ENCODE peak calls at places on chromosome 15, in ten cellular contexts. B is GM06990, N is progenitor cell of endocrine pancreas, C is cardiac muscle cell, J is H9, A is neural progenitor cell, Q is Panc1, L is AG09309, I is GM13976, V is breast epithelium. D is an unnamed sample.

GRCh38 chr15:83243634-83244033 is 36.0 kb upstream of the HDGFL3 start:
- DNase-seq in L (no peak), I (no peak), V (no peak), J (no peak), N (no peak), A (no peak), B (no peak), Q (no peak), C (no peak), D (no peak)

GRCh38 chr15:91072162-91072561 is 27.9 kb upstream of the SV2B start:
- DNase-seq in L (no peak), Q (no peak), A (no peak), N (no peak), V (no peak), J (no peak), C (no peak), B (no peak), I (no peak), D (no peak)

GRCh38 chr15:63908986-63909385 is 75.2 kb upstream of the HERC1 start:
- DNase-seq in A (no peak), N (no peak), C (no peak), L (no peak), B (no peak), Q (no peak), I (no peak), V (no peak), J (no peak), D (no peak)

GRCh38 chr15:86138798-86139197 is 59.1 kb downstream of the AGBL1 start:
- DNase-seq in Q (no peak), L (no peak), J (no peak), N (no peak), B (no peak), C (no peak), A (no peak), I (no peak), V (no peak), D (no peak)

GRCh38 chr15:95565702-95566101 is 764.8 kb upstream of the NR2F2 start:
- DNase-seq in J (no peak), A (no peak), C (no peak), Q (no peak), I (no peak), L (no peak), N (no peak), V (no peak), B (no peak), D (no peak)

GRCh38 chr15:47301481-47301880 is 415.8 kb upstream of the SEMA6D start:
- DNase-seq in Q (no peak), A (no peak), I (no peak), J (no peak), N (no peak), L (no peak), C (peak; percentile 39), B (no peak), V (no peak), D (no peak)

GRCh38 chr15:29438714-29439076 is 169.1 kb upstream of the NSMCE3 start:
- DNase-seq in I (no peak), V (no peak), N (no peak), L (no peak), J (no peak), Q (no peak), A (no peak), B (no peak), C (no peak), D (no peak)

GRCh38 chr15:29668120-29668602 is 154.1 kb downstream of the TJP1 start:
- DNase-seq in J (peak; percentile 91), V (peak; percentile 68), N (peak; percentile 60), Q (no peak), L (peak; percentile 39), A (peak; percentile 91), B (no peak), C (peak; percentile 89), I (no peak), D (peak; percentile 34)

GRCh38 chr15:82114660-82115059 is 68.8 kb upstream of the MEX3B start:
- DNase-seq in V (no peak), L (no peak), A (no peak), J (no peak), B (no peak), C (no peak), N (no peak), Q (no peak), I (no peak), D (no peak)

GRCh38 chr15:101672298-101672697 is 20.1 kb upstream of the TM2D3 start:
- DNase-seq in B (no peak), J (peak; percentile 46), L (no peak), Q (no peak), I (no peak), V (no peak), C (no peak), A (peak; percentile 19), N (no peak), D (no peak)

GRCh38 chr15:52150043-52150825 is 37.7 kb upstream of the BCL2L10 start:
- DNase-seq in J (no peak), B (no peak), V (no peak), C (no peak), Q (no peak), N (no peak), L (no peak), I (no peak), A (no peak), D (no peak)

GRCh38 chr15:34933432-34933975 is 36.0 kb downstream of the AQR start:
- DNase-seq in Q (no peak), N (no peak), J (no peak), L (no peak), I (no peak), C (no peak), B (no peak), A (no peak), V (no peak), D (no peak)

GRCh38 chr15:80474751-80475295 is 70.6 kb downstream of the ARNT2 start:
- DNase-seq in B (no peak), A (no peak), N (no peak), Q (no peak), V (no peak), J (no peak), L (no peak), I (no peak), C (no peak), D (no peak)

GRCh38 chr15:73897441-73898261 is 24.3 kb downstream of the TBC1D21 start:
- DNase-seq in Q (no peak), C (peak; percentile 49), J (peak; percentile 85), N (no peak), I (peak; percentile 88), B (peak; percentile 23), V (no peak), A (peak; percentile 79), L (peak; percentile 72), D (peak; percentile 38)

GRCh38 chr15:44713006-44713966 is 2.0 kb downstream of the B2M start:
- DNase-seq in B (no peak), N (no peak), I (no peak), C (no peak), V (no peak), L (no peak), J (no peak), A (no peak), Q (no peak), D (no peak)
- TF ChIP-seq CTCF in B (peak; percentile 19), N (no peak), I (no peak), C (peak; percentile 37), V (no peak), L (peak; percentile 41), J (peak; percentile 59), A (peak; percentile 38), Q (peak; percentile 65), D (no peak)

GRCh38 chr15:65081758-65082157 is 5.2 kb downstream of the KBTBD13 start:
- DNase-seq in C (no peak), L (no peak), I (no peak), V (no peak), N (no peak), B (no peak), J (no peak), A (no peak), Q (no peak), D (no peak)

GRCh38 chr15:65082303-65082958 is 5.9 kb downstream of the KBTBD13 start:
- DNase-seq in V (no peak), B (no peak), Q (no peak), N (no peak), I (no peak), C (peak; percentile 45), A (peak; percentile 51), L (no peak), J (peak; percentile 70), D (no peak)

GRCh38 chr15:65084500-65085206 is 8.1 kb downstream of the KBTBD13 start:
- DNase-seq in V (no peak), C (no peak), I (no peak), A (no peak), L (no peak), Q (no peak), J (no peak), N (no peak), B (no peak), D (no peak)

GRCh38 chr15:65085207-65085753 is 8.7 kb downstream of the KBTBD13 start:
- DNase-seq in V (no peak), N (no peak), Q (no peak), L (no peak), B (no peak), C (no peak), A (no peak), J (no peak), I (no peak), D (no peak)

GRCh38 chr15:65083262-65083701 is 6.7 kb downstream of the KBTBD13 start:
- DNase-seq in I (no peak), L (no peak), A (peak; percentile 92), Q (no peak), C (peak; percentile 64), N (no peak), J (peak; percentile 61), V (no peak), B (no peak), D (no peak)
- TF ChIP-seq CTCF in I (no peak), L (peak; percentile 33), A (peak; percentile 45), Q (no peak), C (peak; percentile 41), N (peak; percentile 16), J (peak; percentile 51), V (no peak), B (no peak), D (peak; percentile 48)

GRCh38 chr15:49370782-49371181 is 52.3 kb upstream of the FGF7 start:
- DNase-seq in J (no peak), B (no peak), A (no peak), N (no peak), L (no peak), Q (peak; percentile 22), C (peak; percentile 3), V (no peak), I (no peak), D (no peak)
- TF ChIP-seq CTCF in J (no peak), B (peak; percentile 13), A (no peak), N (no peak), L (peak; percentile 41), Q (peak; percentile 21), C (peak; percentile 37), V (no peak), I (no peak), D (peak; percentile 27)

DNA sequence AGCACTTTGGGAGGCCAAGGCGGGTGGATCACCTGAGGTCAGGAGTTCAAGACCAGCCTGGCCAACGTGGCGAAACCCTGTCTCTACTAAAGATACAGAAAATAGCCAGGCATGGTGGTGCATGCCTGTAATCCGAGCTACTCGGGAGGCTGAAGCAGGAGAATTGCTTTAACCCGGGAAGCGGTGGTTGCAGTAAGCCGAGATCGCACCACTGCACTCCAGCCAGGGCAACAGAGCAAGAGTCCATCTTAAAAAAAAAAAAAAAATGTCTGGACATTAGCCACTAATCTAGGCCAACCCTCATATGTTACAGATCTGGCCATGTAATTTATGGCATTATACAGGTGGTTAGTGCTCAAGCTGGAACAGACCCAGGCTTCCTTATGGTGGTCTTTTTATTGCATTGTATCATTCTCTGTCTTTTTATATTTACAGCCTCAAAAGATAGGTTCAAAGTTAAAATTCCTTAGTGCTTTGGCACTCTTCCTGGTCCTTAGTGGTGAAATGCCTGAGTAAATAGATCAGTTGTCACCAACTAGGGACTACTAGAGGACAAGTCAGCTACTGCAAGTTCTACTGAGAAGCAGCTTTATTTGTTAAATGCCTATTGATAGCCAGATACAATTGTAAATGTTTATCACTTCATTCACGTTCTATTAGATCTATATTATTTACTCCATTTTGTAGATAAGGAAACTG is 16.0 kb downstream of the STARD9 start:
- DNase-seq in B (no peak), L (no peak), A (no peak), I (no peak), V (no peak), C (no peak), Q (no peak), J (no peak), N (no peak), D (no peak)
- TF ChIP-seq CTCF in B (peak; percentile 37), L (peak; percentile 35), A (peak; percentile 40), I (peak; percentile 16), V (no peak), C (peak; percentile 32), Q (peak; percentile 43), J (peak; percentile 61), N (peak; percentile 40), D (peak; percentile 17)

D was measured in AG09319.